ENCODE peak calls at places on chromosomes 5 and 9, in five cellular contexts. T is upper lobe of right lung, O is IMR-90, K is Karpas-422, Y is uterus. M is an unnamed sample.

GRCh38 chr9:13088734-13089427 is 190.6 kb downstream of the MPDZ start:
- DNase-seq in T (no peak), O (peak), K (peak), Y (no peak), M (no peak)

GRCh38 chr5:61254969-61255555 is 77.0 kb upstream of the ZSWIM6 start:
- DNase-seq in T (no peak), O (no peak), K (no peak), Y (no peak), M (no peak)

GRCh38 chr5:165201364-165202143 is 1696.1 kb downstream of the MAT2B start:
- DNase-seq in T (no peak), O (peak), K (no peak), Y (no peak), M (no peak)

GRCh38 chr9:8713149-8713856 is 913.7 kb upstream of the DMAC1 start:
- DNase-seq in T (no peak), O (no peak), K (no peak), Y (no peak), M (no peak)

GRCh38 chr5:140073296-140073695 is 30.2 kb upstream of the NRG2 start:
- DNase-seq in T (no peak), O (peak), K (peak), Y (no peak), M (no peak)

GRCh38 chr5:17129093-17129492 is 88.3 kb upstream of the BASP1 start:
- DNase-seq in T (no peak), O (no peak), K (no peak), Y (no peak), M (no peak)

GRCh38 chr5:54753034-54753433 is 232.4 kb downstream of the ESM1 start:
- DNase-seq in T (no peak), O (peak), K (no peak), Y (no peak), M (no peak)

GRCh38 chr5:67010684-67011409 is 185.8 kb downstream of the CD180 start:
- DNase-seq in T (no peak), O (peak), K (no peak), Y (no peak), M (no peak)

GRCh38 chr5:108634951-108635288 is 112.8 kb upstream of the FER start:
- DNase-seq in T (no peak), O (peak), K (no peak), Y (no peak), M (no peak)

GRCh38 chr5:148224131-148224742 is 14.1 kb upstream of the MARCOL start:
- DNase-seq in T (no peak), O (no peak), K (no peak), Y (no peak), M (no peak)

GRCh38 chr9:20083417-20083816 is 294.6 kb upstream of the SLC24A2 start:
- DNase-seq in T (no peak), O (no peak), K (no peak), Y (no peak), M (no peak)

GRCh38 chr5:103902893-103903292 is 340.3 kb upstream of the NUDT12 start:
- DNase-seq in T (no peak), O (no peak), K (no peak), Y (no peak), M (no peak)

GRCh38 chr9:70293214-70293613 is 34.4 kb downstream of the SMC5 start:
- DNase-seq in T (no peak), O (no peak), K (no peak), Y (no peak), M (no peak)

GRCh38 chr9:70303268-70303667 is 44.5 kb downstream of the SMC5 start:
- DNase-seq in T (no peak), O (peak), K (no peak), Y (no peak), M (no peak)

GRCh38 chr9:70297141-70297540 is 38.4 kb downstream of the SMC5 start:
- DNase-seq in T (no peak), O (peak), K (no peak), Y (no peak), M (no peak)

GRCh38 chr9:70298245-70298771 is 39.5 kb downstream of the SMC5 start:
- DNase-seq in T (no peak), O (no peak), K (no peak), Y (no peak), M (no peak)
- H3K27ac ChIP-seq in T (no peak), O (no peak), K (no peak), Y (no peak), M (no peak)

GRCh38 chr9:136785956-136786355 is 5.2 kb upstream of the TMEM141 start:
- DNase-seq in T (no peak), O (no peak), K (no peak), Y (no peak), M (no peak)
- H3K27ac ChIP-seq in T (no peak), O (no peak), K (no peak), Y (no peak), M (peak)

GRCh38 chr9:33222031-33222430 is 17.9 kb upstream of the SPINK4 start:
- DNase-seq in T (no peak), O (no peak), K (no peak), Y (no peak), M (no peak)
- H3K27ac ChIP-seq in T (no peak), O (no peak), K (no peak), Y (no peak), M (no peak)

GRCh38 chr9:83471223-83471622 is 67.0 kb downstream of the FRMD3 start:
- DNase-seq in T (no peak), O (no peak), K (no peak), Y (no peak), M (no peak)

GRCh38 chr9:83474631-83475030 is 63.6 kb downstream of the FRMD3 start:
- DNase-seq in T (no peak), O (no peak), K (no peak), Y (no peak), M (no peak)

GRCh38 chr9:83472764-83473163 is 65.4 kb downstream of the FRMD3 start:
- DNase-seq in T (no peak), O (no peak), K (no peak), Y (no peak), M (no peak)

GRCh38 chr9:83473488-83473971 is 64.7 kb downstream of the FRMD3 start:
- DNase-seq in T (no peak), O (no peak), K (no peak), Y (no peak), M (no peak)

GRCh38 chr9:83472221-83472665 is 66.0 kb downstream of the FRMD3 start:
- DNase-seq in T (no peak), O (peak), K (no peak), Y (peak), M (no peak)
- H3K27ac ChIP-seq in T (no peak), O (no peak), K (no peak), Y (no peak), M (no peak)

M was measured in substantia nigra.